ENCODE peak calls at places on chromosomes 2 and 18, in six cellular contexts. U is IMR-90, R is SK-N-SH, L is H9, Q is cardiac muscle cell, T is pancreas. X is an unnamed sample.

GRCh38 chr2:24818721-24819167 is 25.5 kb downstream of the CENPO start:
- DNase-seq in U (peak; percentile 63), R (peak; percentile 22), L (no peak), Q (peak; percentile 50), T (no peak), X (peak; percentile 61)

GRCh38 chr2:20620271-20620681 is 30.6 kb downstream of the HS1BP3 start:
- DNase-seq in U (no peak), R (peak; percentile 25), L (no peak), Q (no peak), T (no peak), X (no peak)

GRCh38 chr2:161571051-161571429 is 53.2 kb upstream of the SLC4A10 start:
- DNase-seq in U (no peak), R (no peak), L (no peak), Q (no peak), T (no peak), X (no peak)

GRCh38 chr2:189406612-189407011 is 34.7 kb upstream of the WDR75 start:
- DNase-seq in U (no peak), R (no peak), L (no peak), Q (no peak), T (no peak), X (no peak)

GRCh38 chr2:230796280-230796862 is 68.4 kb upstream of the ITM2C start:
- DNase-seq in U (peak; percentile 69), R (no peak), L (no peak), Q (peak; percentile 40), T (no peak), X (peak; percentile 83)

GRCh38 chr2:231357931-231358330 is 37.6 kb upstream of the B3GNT7 start:
- DNase-seq in U (no peak), R (peak; percentile 74), L (no peak), Q (no peak), T (no peak), X (no peak)

GRCh38 chr2:3299130-3299529 is 78.5 kb downstream of the EIPR1 start:
- DNase-seq in U (no peak), R (no peak), L (no peak), Q (no peak), T (no peak), X (no peak)

GRCh38 chr18:10242922-10243680 is 211.3 kb upstream of the APCDD1 start:
- DNase-seq in U (no peak), R (no peak), L (peak; percentile 37), Q (no peak), T (no peak), X (no peak)

GRCh38 chr2:25338401-25338800 is 3.3 kb downstream of the DNMT3A start:
- DNase-seq in U (no peak), R (peak; percentile 30), L (no peak), Q (no peak), T (no peak), X (no peak)

GRCh38 chr2:205706769-205707375 is 24.6 kb downstream of the NRP2 start:
- DNase-seq in U (peak; percentile 97), R (no peak), L (no peak), Q (peak; percentile 89), T (no peak), X (peak; percentile 97)

GRCh38 chr2:168166902-168167510 is 80.4 kb downstream of the STK39 start:
- DNase-seq in U (peak; percentile 78), R (no peak), L (no peak), Q (no peak), T (no peak), X (peak; percentile 71)

GRCh38 chr2:82728090-82728489 is 1731.0 kb downstream of the SUCLG1 start:
- DNase-seq in U (no peak), R (no peak), L (no peak), Q (no peak), T (no peak), X (no peak)

GRCh38 chr2:159571540-159572260 is 44.6 kb downstream of the BAZ2B start:
- DNase-seq in U (no peak), R (no peak), L (no peak), Q (no peak), T (no peak), X (no peak)

GRCh38 chr18:73688851-73689659 is 458.6 kb downstream of the FBXO15 start:
- DNase-seq in U (peak; percentile 98), R (no peak), L (no peak), Q (peak; percentile 83), T (no peak), X (peak; percentile 95)

GRCh38 chr2:202815548-202816420 is 55.8 kb downstream of the ICA1L start:
- DNase-seq in U (peak; percentile 58), R (no peak), L (no peak), Q (peak; percentile 76), T (no peak), X (peak; percentile 36)

GRCh38 chr2:187442778-187443177 is 5.3 kb downstream of the CALCRL start:
- DNase-seq in U (no peak), R (no peak), L (no peak), Q (no peak), T (no peak), X (no peak)

DNA sequence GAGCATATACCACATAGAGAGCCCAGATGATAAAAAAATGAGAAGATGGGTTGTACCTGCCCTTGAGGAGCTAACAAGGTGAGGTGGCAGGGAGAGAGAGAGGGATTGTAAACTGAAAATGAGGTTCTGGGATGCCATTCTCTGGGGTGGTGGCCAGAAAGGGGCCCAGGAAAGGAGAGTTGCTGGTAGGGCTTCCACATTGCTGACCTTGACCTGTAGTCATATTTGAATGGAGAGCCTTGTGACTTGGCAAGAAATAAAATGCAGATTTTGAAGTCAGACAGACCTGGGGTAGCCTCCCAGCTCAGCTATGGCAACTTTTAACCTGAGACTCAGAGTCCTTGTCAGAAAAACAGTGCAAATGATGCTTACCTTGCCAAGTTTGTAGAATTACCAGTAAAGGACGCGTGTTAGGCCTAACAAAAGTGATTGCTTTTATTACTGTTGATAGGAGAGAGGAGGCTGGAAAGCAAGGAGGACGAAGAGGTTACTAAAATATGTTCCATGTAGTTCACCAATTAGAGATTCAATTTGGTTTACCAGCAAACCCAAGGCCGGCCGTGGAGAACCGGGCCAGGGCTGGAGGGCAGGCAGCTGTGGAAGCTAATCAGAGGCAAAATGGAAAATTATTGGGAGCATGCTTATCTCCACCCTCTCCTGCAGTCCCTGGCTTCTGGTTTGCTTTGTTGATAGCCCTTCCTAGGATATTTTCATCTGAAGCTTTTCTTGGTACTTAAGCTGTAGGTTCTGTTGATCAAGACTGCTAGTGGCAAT is 3.9 kb downstream of the NPAS2 start:
- DNase-seq in U (no peak), R (no peak), L (no peak), Q (no peak), T (no peak), X (no peak)
- H3K4me1 ChIP-seq in U (peaks cover 2% of the 10 kb centered on the region), R (no peaks in the 10 kb centered on the region), L (peaks cover 3% of the 10 kb centered on the region), Q (peaks cover 12% of the 10 kb centered on the region), T (peaks cover 29% of the 10 kb centered on the region), X (peaks cover 9% of the 10 kb centered on the region)

DNA sequence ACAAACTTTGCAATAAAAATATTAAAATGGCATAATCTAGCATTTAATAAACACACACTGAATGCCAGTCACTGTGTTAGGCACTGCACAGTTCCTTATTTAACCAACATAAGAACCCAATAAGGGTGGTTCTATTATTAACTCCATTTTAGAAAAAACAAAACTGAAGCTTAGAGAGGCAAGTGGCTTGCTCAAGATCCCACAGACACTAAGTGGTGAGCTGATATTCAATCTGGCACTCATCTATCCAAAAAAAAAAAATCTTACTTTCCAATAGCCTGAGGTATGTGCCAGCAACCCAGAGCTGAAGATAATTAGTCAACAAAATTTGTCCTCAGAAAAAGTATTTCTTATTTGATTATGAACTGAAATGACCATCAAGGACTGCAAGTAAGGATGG is 799 bp downstream of the CYTIP start:
- DNase-seq in U (no peak), R (no peak), L (no peak), Q (no peak), T (no peak), X (no peak)
- H3K4me1 ChIP-seq in U (no peaks in the 10 kb centered on the region), R (no peaks in the 10 kb centered on the region), L (no peaks in the 10 kb centered on the region), Q (no peaks in the 10 kb centered on the region), T (peaks cover 5% of the 10 kb centered on the region), X (no peaks in the 10 kb centered on the region)

DNA sequence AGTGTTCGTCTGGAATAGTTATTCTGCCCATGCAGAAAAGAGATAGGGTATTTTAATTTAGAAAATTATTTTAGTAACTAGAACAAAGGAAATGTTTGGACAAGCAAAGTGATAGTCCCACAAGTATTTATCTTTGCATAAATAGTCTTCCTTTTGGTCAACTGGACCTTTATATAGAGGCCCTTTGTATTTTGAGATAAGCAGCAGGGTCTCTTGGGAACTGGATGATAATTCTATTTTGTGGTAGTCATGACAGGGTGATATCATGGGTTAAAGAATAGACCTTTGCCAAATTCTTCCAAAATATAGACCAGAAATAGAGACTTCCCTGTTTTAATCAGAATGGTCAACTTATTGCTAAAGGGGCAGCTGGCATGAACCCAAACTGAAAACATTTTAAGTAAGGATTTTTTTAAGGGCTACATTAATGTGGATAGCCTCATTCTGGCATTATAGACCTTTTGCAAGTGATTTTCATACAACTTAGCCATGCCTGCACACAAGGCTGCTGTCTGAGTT is 10.5 kb downstream of the PLEK start:
- DNase-seq in U (no peak), R (no peak), L (no peak), Q (no peak), T (no peak), X (no peak)
- H3K4me1 ChIP-seq in U (no peaks in the 10 kb centered on the region), R (no peaks in the 10 kb centered on the region), L (no peaks in the 10 kb centered on the region), Q (no peaks in the 10 kb centered on the region), T (no peaks in the 10 kb centered on the region), X (no peaks in the 10 kb centered on the region)

DNA sequence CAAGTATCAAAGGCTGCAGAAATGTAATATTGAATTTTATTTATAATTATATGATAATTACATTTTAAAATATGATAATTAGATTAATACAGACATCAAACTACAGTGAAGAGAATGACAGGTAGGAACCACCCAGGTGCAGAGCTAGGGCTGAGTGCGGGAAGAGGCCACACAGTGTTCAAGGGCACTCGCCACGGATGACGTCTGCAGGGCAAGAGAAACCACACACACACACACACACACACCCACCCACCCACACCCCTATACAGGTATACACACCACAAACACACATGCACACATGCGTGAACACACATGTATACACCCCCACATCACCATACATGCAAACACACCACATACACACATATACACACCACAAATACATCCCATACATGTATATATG is 41.2 kb downstream of the MBP start:
- DNase-seq in U (no peak), R (no peak), L (no peak), Q (no peak), T (no peak), X (no peak)
- H3K4me1 ChIP-seq in U (peaks cover 8% of the 10 kb centered on the region), R (no peaks in the 10 kb centered on the region), L (peaks cover 5% of the 10 kb centered on the region), Q (no peaks in the 10 kb centered on the region), T (no peaks in the 10 kb centered on the region), X (peaks cover 9% of the 10 kb centered on the region)

GRCh38 chr2:43462866-43463641 is 132.8 kb downstream of the THADA start:
- DNase-seq in U (no peak), R (no peak), L (no peak), Q (no peak), T (peak; percentile 42), X (no peak)

GRCh38 chr2:43461461-43462073 is 134.3 kb downstream of the THADA start:
- DNase-seq in U (no peak), R (no peak), L (no peak), Q (no peak), T (no peak), X (no peak)

GRCh38 chr2:43464546-43464945 is 131.3 kb downstream of the THADA start:
- DNase-seq in U (peak; percentile 23), R (no peak), L (no peak), Q (peak; percentile 89), T (no peak), X (no peak)

GRCh38 chr2:43467889-43468288 is 127.9 kb downstream of the THADA start:
- DNase-seq in U (peak; percentile 63), R (no peak), L (no peak), Q (no peak), T (no peak), X (peak; percentile 73)

DNA sequence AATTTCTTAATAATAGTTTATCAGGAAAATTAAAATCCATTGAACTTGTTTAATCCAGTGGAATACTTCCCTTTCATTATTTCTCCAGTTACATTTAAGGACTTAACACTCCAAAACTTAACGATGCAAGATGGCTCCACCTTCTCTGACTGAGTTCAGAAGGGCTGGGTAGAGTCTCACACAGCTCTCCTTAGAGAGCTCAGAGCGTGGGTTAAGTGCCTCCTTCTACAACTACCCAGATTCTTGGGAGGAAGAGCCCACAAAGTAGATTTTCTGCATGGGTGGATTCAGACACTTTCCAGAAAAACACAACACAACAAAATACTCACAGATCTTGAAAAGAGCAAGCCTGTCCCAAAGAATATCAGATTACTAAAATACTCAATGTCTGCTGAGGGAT is 130.6 kb downstream of the THADA start:
- DNase-seq in U (no peak), R (no peak), L (no peak), Q (no peak), T (no peak), X (no peak)
- H3K4me1 ChIP-seq in U (peaks cover 25% of the 10 kb centered on the region), R (peaks cover 33% of the 10 kb centered on the region), L (no peaks in the 10 kb centered on the region), Q (peaks cover 3% of the 10 kb centered on the region), T (peaks cover 16% of the 10 kb centered on the region), X (peaks cover 36% of the 10 kb centered on the region)